ENCODE peak calls at places on chromosomes 2 and 18, in seven cellular contexts. One of them, this sample, is unnamed.

GRCh38 chr18:79056827-79057367 is 12.3 kb upstream of the ATP9B start:
- DNase-seq in brain microvascular endothelial cell: no peak
- DNase-seq in GM10248: no peak
- DNase-seq in fibroblast of the aortic adventitia: no peak
- DNase-seq in HFFc6: no peak
- DNase-seq in upper lobe of right lung: no peak
- DNase-seq in Calu3: no peak
- DNase-seq in this sample: no peak

GRCh38 chr2:43165378-43166025 is 60.9 kb downstream of the ZFP36L2 start:
- DNase-seq in brain microvascular endothelial cell: no peak
- DNase-seq in GM10248: no peak
- DNase-seq in fibroblast of the aortic adventitia: peak; percentile 24
- DNase-seq in HFFc6: no peak
- DNase-seq in upper lobe of right lung: no peak
- DNase-seq in Calu3: no peak
- DNase-seq in this sample: no peak

GRCh38 chr18:35155403-35156117 is 85.3 kb upstream of the ZNF397 start:
- DNase-seq in brain microvascular endothelial cell: no peak
- DNase-seq in GM10248: no peak
- DNase-seq in fibroblast of the aortic adventitia: peak; percentile 35
- DNase-seq in HFFc6: no peak
- DNase-seq in upper lobe of right lung: no peak
- DNase-seq in Calu3: no peak
- DNase-seq in this sample: no peak

GRCh38 chr2:64779117-64779690 is 125.5 kb upstream of the SERTAD2 start:
- DNase-seq in brain microvascular endothelial cell: peak; percentile 78
- DNase-seq in GM10248: no peak
- DNase-seq in fibroblast of the aortic adventitia: peak; percentile 96
- DNase-seq in HFFc6: peak; percentile 96
- DNase-seq in upper lobe of right lung: no peak
- DNase-seq in Calu3: peak; percentile 61
- DNase-seq in this sample: no peak

GRCh38 chr18:73235921-73236320 is 368.1 kb upstream of the NETO1 start:
- DNase-seq in brain microvascular endothelial cell: no peak
- DNase-seq in GM10248: no peak
- DNase-seq in fibroblast of the aortic adventitia: no peak
- DNase-seq in HFFc6: peak; percentile 22
- DNase-seq in upper lobe of right lung: no peak
- DNase-seq in Calu3: no peak
- DNase-seq in this sample: no peak

GRCh38 chr2:30105556-30105955 is 41.3 kb upstream of the YPEL5 start:
- DNase-seq in brain microvascular endothelial cell: no peak
- DNase-seq in GM10248: no peak
- DNase-seq in fibroblast of the aortic adventitia: no peak
- DNase-seq in HFFc6: peak; percentile 21
- DNase-seq in upper lobe of right lung: no peak
- DNase-seq in Calu3: no peak
- DNase-seq in this sample: no peak

GRCh38 chr2:171237754-171238505 is 77.2 kb upstream of the TLK1 start:
- DNase-seq in brain microvascular endothelial cell: no peak
- DNase-seq in GM10248: no peak
- DNase-seq in fibroblast of the aortic adventitia: no peak
- DNase-seq in HFFc6: no peak
- DNase-seq in upper lobe of right lung: no peak
- DNase-seq in Calu3: no peak
- DNase-seq in this sample: no peak

GRCh38 chr2:30265441-30266015 is 34.2 kb downstream of the LBH start:
- DNase-seq in brain microvascular endothelial cell: no peak
- DNase-seq in GM10248: no peak
- DNase-seq in fibroblast of the aortic adventitia: peak; percentile 70
- DNase-seq in HFFc6: peak; percentile 4
- DNase-seq in upper lobe of right lung: no peak
- DNase-seq in Calu3: no peak
- DNase-seq in this sample: no peak

GRCh38 chr2:172823451-172823850 is 87.8 kb downstream of the RAPGEF4 start:
- DNase-seq in brain microvascular endothelial cell: no peak
- DNase-seq in GM10248: no peak
- DNase-seq in fibroblast of the aortic adventitia: no peak
- DNase-seq in HFFc6: no peak
- DNase-seq in upper lobe of right lung: no peak
- DNase-seq in Calu3: no peak
- DNase-seq in this sample: no peak

GRCh38 chr2:205769494-205769848 is 87.2 kb downstream of the NRP2 start:
- DNase-seq in brain microvascular endothelial cell: peak; percentile 69
- DNase-seq in GM10248: no peak
- DNase-seq in fibroblast of the aortic adventitia: peak; percentile 85
- DNase-seq in HFFc6: peak; percentile 56
- DNase-seq in upper lobe of right lung: no peak
- DNase-seq in Calu3: no peak
- DNase-seq in this sample: no peak

GRCh38 chr18:48845174-48845573 is 105.6 kb downstream of the SMAD7 start:
- DNase-seq in brain microvascular endothelial cell: no peak
- DNase-seq in GM10248: no peak
- DNase-seq in fibroblast of the aortic adventitia: no peak
- DNase-seq in HFFc6: no peak
- DNase-seq in upper lobe of right lung: peak; percentile 29
- DNase-seq in Calu3: no peak
- DNase-seq in this sample: no peak

GRCh38 chr2:120245520-120245835 is 7.2 kb upstream of the RALB start:
- DNase-seq in brain microvascular endothelial cell: no peak
- DNase-seq in GM10248: no peak
- DNase-seq in fibroblast of the aortic adventitia: peak; percentile 59
- DNase-seq in HFFc6: peak; percentile 45
- DNase-seq in upper lobe of right lung: no peak
- DNase-seq in Calu3: no peak
- DNase-seq in this sample: no peak

GRCh38 chr18:67010916-67011315 is 407.0 kb upstream of the CDH19 start:
- DNase-seq in brain microvascular endothelial cell: no peak
- DNase-seq in GM10248: no peak
- DNase-seq in fibroblast of the aortic adventitia: no peak
- DNase-seq in HFFc6: no peak
- DNase-seq in upper lobe of right lung: no peak
- DNase-seq in Calu3: no peak
- DNase-seq in this sample: no peak

GRCh38 chr2:192190474-192190873 is 4.3 kb downstream of the TMEFF2 start:
- DNase-seq in brain microvascular endothelial cell: peak; percentile 20
- DNase-seq in GM10248: no peak
- DNase-seq in fibroblast of the aortic adventitia: peak; percentile 72
- DNase-seq in HFFc6: peak; percentile 33
- DNase-seq in upper lobe of right lung: no peak
- DNase-seq in Calu3: no peak
- DNase-seq in this sample: no peak

GRCh38 chr2:99350194-99350593 is 13.0 kb downstream of the EIF5B start:
- DNase-seq in brain microvascular endothelial cell: no peak
- DNase-seq in GM10248: no peak
- DNase-seq in fibroblast of the aortic adventitia: no peak
- DNase-seq in HFFc6: no peak
- DNase-seq in upper lobe of right lung: no peak
- DNase-seq in Calu3: no peak
- DNase-seq in this sample: no peak

GRCh38 chr2:133326651-133327397 is 241.4 kb downstream of the NCKAP5 start:
- DNase-seq in brain microvascular endothelial cell: peak; percentile 93
- DNase-seq in GM10248: no peak
- DNase-seq in fibroblast of the aortic adventitia: peak; percentile 13
- DNase-seq in HFFc6: peak; percentile 38
- DNase-seq in upper lobe of right lung: no peak
- DNase-seq in Calu3: no peak
- DNase-seq in this sample: no peak

GRCh38 chr2:189511210-189511609 is 69.4 kb downstream of the SLC40A1 start:
- DNase-seq in brain microvascular endothelial cell: no peak
- DNase-seq in GM10248: no peak
- DNase-seq in fibroblast of the aortic adventitia: no peak
- DNase-seq in HFFc6: no peak
- DNase-seq in upper lobe of right lung: no peak
- DNase-seq in Calu3: no peak
- DNase-seq in this sample: no peak

GRCh38 chr2:219576505-219577388 is 4.6 kb downstream of the INHA start:
- DNase-seq in brain microvascular endothelial cell: no peak
- DNase-seq in GM10248: no peak
- DNase-seq in fibroblast of the aortic adventitia: no peak
- DNase-seq in HFFc6: no peak
- DNase-seq in upper lobe of right lung: no peak
- DNase-seq in Calu3: peak; percentile 83
- DNase-seq in this sample: peak; percentile 28

GRCh38 chr2:11822746-11823411 is 76.4 kb downstream of the LPIN1 start:
- DNase-seq in brain microvascular endothelial cell: no peak
- DNase-seq in GM10248: no peak
- DNase-seq in fibroblast of the aortic adventitia: no peak
- DNase-seq in HFFc6: no peak
- DNase-seq in upper lobe of right lung: no peak
- DNase-seq in Calu3: peak; percentile 24
- DNase-seq in this sample: no peak

GRCh38 chr2:229176136-229176535 is 95.0 kb downstream of the PID1 start:
- DNase-seq in brain microvascular endothelial cell: no peak
- DNase-seq in GM10248: no peak
- DNase-seq in fibroblast of the aortic adventitia: no peak
- DNase-seq in HFFc6: no peak
- DNase-seq in upper lobe of right lung: no peak
- DNase-seq in Calu3: no peak
- DNase-seq in this sample: no peak

GRCh38 chr2:239252433-239253200 is 148.2 kb downstream of the HDAC4 start:
- DNase-seq in brain microvascular endothelial cell: no peak
- DNase-seq in GM10248: no peak
- DNase-seq in fibroblast of the aortic adventitia: peak; percentile 31
- DNase-seq in HFFc6: no peak
- DNase-seq in upper lobe of right lung: no peak
- DNase-seq in Calu3: no peak
- DNase-seq in this sample: no peak

GRCh38 chr2:74232426-74232825 is 34.0 kb downstream of the MTHFD2 start:
- DNase-seq in brain microvascular endothelial cell: no peak
- DNase-seq in GM10248: no peak
- DNase-seq in fibroblast of the aortic adventitia: no peak
- DNase-seq in HFFc6: no peak
- DNase-seq in upper lobe of right lung: no peak
- DNase-seq in Calu3: no peak
- DNase-seq in this sample: no peak
- TF ChIP-seq CTCF in brain microvascular endothelial cell: no peak
- TF ChIP-seq CTCF in GM10248: no peak
- TF ChIP-seq CTCF in fibroblast of the aortic adventitia: no peak
- TF ChIP-seq CTCF in HFFc6: no peak
- TF ChIP-seq CTCF in upper lobe of right lung: no peak
- TF ChIP-seq CTCF in Calu3: no peak
- TF ChIP-seq CTCF in this sample: no peak

DNA sequence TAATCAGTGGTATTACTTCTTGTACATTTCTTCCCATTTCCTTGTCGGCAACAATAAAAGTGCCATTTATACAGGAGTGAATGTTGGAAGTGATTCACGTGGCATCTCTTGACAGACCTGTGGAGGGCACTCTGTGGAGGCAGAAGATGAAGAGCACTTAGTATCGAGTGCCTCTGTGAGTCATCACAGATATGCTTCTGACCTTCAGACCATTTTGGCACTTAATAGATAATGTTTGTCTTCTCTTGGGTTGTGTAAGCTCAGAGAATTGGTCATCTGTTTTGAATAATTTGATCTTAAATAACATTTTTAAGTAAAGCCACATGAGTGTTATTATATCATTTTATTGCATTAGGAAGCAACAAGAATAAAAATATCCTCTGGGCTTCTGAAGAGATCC is 305.5 kb downstream of the PTPRM start:
- DNase-seq in brain microvascular endothelial cell: peak; percentile 50
- DNase-seq in GM10248: no peak
- DNase-seq in fibroblast of the aortic adventitia: peak; percentile 67
- DNase-seq in HFFc6: peak; percentile 54
- DNase-seq in upper lobe of right lung: no peak
- DNase-seq in Calu3: peak; percentile 37
- DNase-seq in this sample: no peak
- TF ChIP-seq CTCF in brain microvascular endothelial cell: peak; percentile 49
- TF ChIP-seq CTCF in GM10248: no peak
- TF ChIP-seq CTCF in fibroblast of the aortic adventitia: no peak
- TF ChIP-seq CTCF in HFFc6: peak; percentile 58
- TF ChIP-seq CTCF in upper lobe of right lung: no peak
- TF ChIP-seq CTCF in Calu3: no peak
- TF ChIP-seq CTCF in this sample: no peak

DNA sequence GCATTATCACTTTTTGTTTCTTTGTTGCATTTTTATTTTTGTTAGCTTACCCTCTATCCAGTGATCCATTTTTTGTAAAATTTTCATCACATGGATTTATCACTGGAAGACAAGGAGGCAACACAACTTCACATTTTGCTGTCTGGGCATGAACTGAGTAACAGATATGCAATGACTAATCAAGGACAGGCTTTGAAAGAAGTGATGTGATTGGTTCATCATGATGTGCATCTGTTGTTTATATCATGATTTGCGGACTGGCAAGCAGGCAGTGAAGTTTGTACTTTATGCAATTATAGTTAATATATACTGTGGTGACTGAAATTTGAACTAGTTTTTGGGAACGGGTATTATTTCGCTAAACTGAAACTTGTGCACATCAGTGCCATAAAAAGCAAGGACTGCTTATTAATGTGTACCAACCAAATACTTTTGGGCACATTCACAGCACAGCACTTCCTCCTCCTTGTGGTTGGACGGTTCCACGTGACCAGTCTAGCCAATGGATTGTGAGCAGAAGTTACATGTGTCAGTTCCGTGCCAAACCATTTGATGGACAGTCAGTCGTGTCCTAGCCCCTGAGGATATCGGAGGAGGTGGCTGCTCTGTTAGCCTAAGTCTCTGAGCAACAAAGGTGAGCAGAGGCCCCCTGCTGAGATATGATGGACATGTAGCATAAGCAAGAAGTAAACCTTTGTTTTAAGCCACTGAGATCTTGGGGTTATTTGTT is 201.4 kb upstream of the SIX2 start:
- DNase-seq in brain microvascular endothelial cell: no peak
- DNase-seq in GM10248: no peak
- DNase-seq in fibroblast of the aortic adventitia: no peak
- DNase-seq in HFFc6: peak; percentile 10
- DNase-seq in upper lobe of right lung: no peak
- DNase-seq in Calu3: no peak
- DNase-seq in this sample: no peak
- TF ChIP-seq CTCF in brain microvascular endothelial cell: no peak
- TF ChIP-seq CTCF in GM10248: no peak
- TF ChIP-seq CTCF in fibroblast of the aortic adventitia: no peak
- TF ChIP-seq CTCF in HFFc6: no peak
- TF ChIP-seq CTCF in upper lobe of right lung: no peak
- TF ChIP-seq CTCF in Calu3: no peak
- TF ChIP-seq CTCF in this sample: no peak

DNA sequence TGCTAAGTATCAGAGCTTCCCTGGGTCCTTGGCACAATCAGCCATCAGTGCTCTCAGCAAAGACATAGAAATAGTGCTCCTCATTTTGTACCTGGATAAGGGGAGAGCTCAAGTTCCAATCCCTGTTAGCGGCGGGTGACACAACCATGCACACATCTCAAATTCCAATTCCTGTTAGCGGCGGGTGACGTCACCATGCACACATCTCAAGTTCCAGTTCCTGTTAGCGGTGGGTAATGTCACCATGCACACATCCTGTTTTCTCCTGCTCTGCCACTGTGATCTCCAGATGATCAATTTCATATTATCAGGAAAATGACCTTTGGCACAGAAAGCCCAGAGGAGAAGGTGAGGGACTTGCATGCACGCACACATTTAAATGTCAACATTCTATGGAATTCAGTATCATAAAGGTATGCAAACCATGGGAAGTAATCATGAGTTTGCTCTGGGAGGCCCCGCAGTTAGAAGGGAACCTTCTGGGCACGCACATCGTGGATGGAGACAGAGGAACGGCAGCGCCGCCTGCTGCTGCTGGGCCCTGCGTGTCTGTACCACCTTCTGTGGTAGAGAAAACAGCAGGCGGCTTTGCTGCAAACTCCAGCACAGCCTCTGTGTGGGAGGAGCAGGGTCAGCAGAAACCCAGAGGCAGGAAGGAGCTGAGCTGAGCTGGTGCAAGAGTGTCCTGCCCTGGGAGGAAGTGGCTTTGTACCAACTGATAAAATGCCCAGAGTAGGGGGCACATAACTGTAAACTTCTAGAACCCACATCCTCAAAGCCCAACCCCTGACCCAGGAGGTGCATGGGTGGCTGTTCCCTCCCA is 77.8 kb downstream of the MBP start:
- DNase-seq in brain microvascular endothelial cell: peak; percentile 96
- DNase-seq in GM10248: peak; percentile 84
- DNase-seq in fibroblast of the aortic adventitia: peak; percentile 92
- DNase-seq in HFFc6: peak; percentile 65
- DNase-seq in upper lobe of right lung: peak; percentile 91
- DNase-seq in Calu3: peak; percentile 96
- DNase-seq in this sample: peak; percentile 54
- TF ChIP-seq CTCF in brain microvascular endothelial cell: peak; percentile 96
- TF ChIP-seq CTCF in GM10248: peak; percentile 89
- TF ChIP-seq CTCF in fibroblast of the aortic adventitia: peak; percentile 89
- TF ChIP-seq CTCF in HFFc6: peak; percentile 70
- TF ChIP-seq CTCF in upper lobe of right lung: peak; percentile 67
- TF ChIP-seq CTCF in Calu3: peak; percentile 83
- TF ChIP-seq CTCF in this sample: peak; percentile 58